ENCODE peak calls at places on chromosomes 16 and 17, in eight cellular contexts. X, I, M, L, C, B, V and O are unnamed samples.

GRCh38 chr16:71426069-71426879 is 15.6 kb downstream of the TLE7 start:
- DNase-seq in L (peak; percentile 90), C (no peak), I (peak; percentile 38), X (peak; percentile 75), B (no peak), V (peak; percentile 93), M (peak; percentile 56), O (peak; percentile 67)

GRCh38 chr16:47905771-47906170 is 250.0 kb downstream of the ABCC12 start:
- DNase-seq in C (no peak), M (no peak), I (no peak), L (peak; percentile 63), V (peak; percentile 93), B (no peak), X (no peak), O (no peak)

GRCh38 chr16:86033016-86033474 is 134.1 kb downstream of the IRF8 start:
- DNase-seq in M (no peak), V (no peak), C (no peak), X (no peak), L (no peak), I (no peak), B (no peak), O (no peak)

GRCh38 chr17:4357671-4358070 is 8.8 kb downstream of the UBE2G1 start:
- DNase-seq in C (no peak), B (no peak), V (no peak), X (no peak), M (no peak), I (no peak), L (no peak), O (no peak)

GRCh38 chr16:10362077-10362863 is 23.6 kb upstream of the ATF7IP2 start:
- DNase-seq in C (no peak), I (no peak), V (no peak), M (no peak), X (no peak), B (no peak), L (no peak), O (no peak)

GRCh38 chr17:3796110-3796821 is 4.7 kb downstream of the ITGAE start:
- DNase-seq in C (peak; percentile 85), V (no peak), I (no peak), B (no peak), M (no peak), X (no peak), L (no peak), O (no peak)

GRCh38 chr17:57508706-57509105 is 236.4 kb downstream of the CCDC182 start:
- DNase-seq in C (no peak), L (no peak), X (no peak), B (no peak), I (no peak), M (no peak), V (no peak), O (no peak)

GRCh38 chr16:1932050-1933028 is 10.7 kb downstream of the MSRB1 start:
- DNase-seq in B (peak; percentile 56), V (peak; percentile 53), M (peak; percentile 85), I (no peak), C (no peak), X (peak; percentile 14), L (no peak), O (no peak)

GRCh38 chr16:57999366-57999970 is 1.0 kb downstream of the ZNF319 start:
- DNase-seq in L (peak; percentile 33), C (peak; percentile 41), M (no peak), I (no peak), X (peak; percentile 35), V (peak; percentile 55), B (no peak), O (no peak)

GRCh38 chr17:75091855-75092327 is 4.1 kb downstream of the SLC16A5 start:
- DNase-seq in B (no peak), X (no peak), M (no peak), C (no peak), I (no peak), V (no peak), L (no peak), O (no peak)

GRCh38 chr17:79410681-79411080 is 200.2 kb downstream of the RBFOX3 start:
- DNase-seq in L (no peak), I (no peak), B (no peak), X (no peak), V (no peak), M (no peak), C (no peak), O (no peak)

GRCh38 chr17:9498490-9498889 is 77.1 kb downstream of the STX8 start:
- DNase-seq in I (no peak), C (no peak), M (no peak), V (no peak), X (no peak), B (no peak), L (no peak), O (no peak)

GRCh38 chr16:83906690-83907089 is 7.8 kb downstream of the MLYCD start:
- DNase-seq in C (no peak), B (no peak), L (peak; percentile 31), X (peak; percentile 81), M (no peak), I (no peak), V (no peak), O (no peak)

GRCh38 chr17:43661699-43662431 is at the start of gene MEOX1:
- DNase-seq in X (peak; percentile 54), C (no peak), I (peak; percentile 52), M (no peak), L (peak; percentile 82), V (peak; percentile 74), B (no peak), O (no peak)

GRCh38 chr17:79615926-79616325 is 5.1 kb upstream of the RBFOX3 start:
- DNase-seq in M (no peak), I (no peak), C (no peak), L (no peak), X (no peak), V (no peak), B (no peak), O (no peak)

GRCh38 chr17:9209781-9210370 is 188.6 kb downstream of the NTN1 start:
- DNase-seq in X (no peak), M (no peak), L (no peak), B (no peak), V (no peak), I (no peak), C (no peak), O (no peak)

GRCh38 chr17:77733576-77734296 is 224.8 kb upstream of the TNRC6C start:
- DNase-seq in I (no peak), C (peak; percentile 4), X (no peak), M (no peak), L (no peak), B (no peak), V (no peak), O (no peak)
- H3K4me3 ChIP-seq in I (no peak overlapping the region), C (no peak overlapping the region), X (no peak overlapping the region), M (no peak overlapping the region), L (no peak overlapping the region), B (no peak overlapping the region), V (no peak overlapping the region), O (no peak overlapping the region)

DNA sequence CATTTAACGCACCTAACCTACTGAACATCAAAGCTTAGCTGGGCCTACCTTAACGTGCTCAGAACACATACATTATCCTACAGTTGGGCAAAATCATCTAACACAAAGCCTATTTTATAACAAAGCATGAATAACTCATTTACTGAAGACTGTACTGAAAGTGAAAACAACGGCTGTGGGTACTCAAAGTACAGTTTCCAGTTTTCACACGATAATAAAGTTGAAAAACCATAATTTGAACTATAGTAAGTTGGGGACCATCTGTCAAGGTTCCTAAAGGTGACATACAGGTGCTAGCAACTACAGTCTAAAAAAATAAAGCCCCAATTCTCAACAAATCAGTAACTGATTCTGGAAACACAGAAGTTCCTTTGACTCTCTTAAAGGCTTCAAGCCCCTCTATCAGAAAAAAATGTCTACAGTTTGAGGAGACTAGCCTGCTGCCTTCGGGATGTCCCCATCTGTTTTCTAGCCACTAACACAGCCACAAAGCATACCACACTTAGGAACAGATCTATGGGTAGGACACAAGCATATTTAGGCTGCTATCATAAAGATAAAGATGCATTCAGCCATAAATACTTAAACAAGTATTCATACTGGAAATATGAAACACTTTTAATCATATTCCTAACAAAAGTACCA is 71.3 kb downstream of the KANSL1 start:
- DNase-seq in M (no peak), I (no peak), C (no peak), V (no peak), L (no peak), X (no peak), B (no peak), O (no peak)
- H3K4me3 ChIP-seq in M (no peak overlapping the region), I (no peak overlapping the region), C (no peak overlapping the region), V (no peak overlapping the region), L (no peak overlapping the region), X (no peak overlapping the region), B (no peak overlapping the region), O (no peak overlapping the region)

GRCh38 chr16:82630688-82631087 is 3.9 kb downstream of the CDH13 start:
- DNase-seq in X (peak; percentile 62), V (peak; percentile 55), B (no peak), L (peak; percentile 60), C (no peak), M (no peak), I (no peak), O (no peak)

GRCh38 chr16:82630219-82630618 is 3.5 kb downstream of the CDH13 start:
- DNase-seq in V (peak; percentile 38), M (no peak), I (no peak), L (peak; percentile 68), C (no peak), B (no peak), X (peak; percentile 30), O (no peak)

GRCh38 chr16:82627811-82628339 is 1.1 kb downstream of the CDH13 start:
- DNase-seq in M (no peak), B (no peak), I (no peak), C (no peak), V (peak; percentile 89), L (peak; percentile 26), X (peak; percentile 30), O (no peak)

GRCh38 chr16:82629441-82630027 is 2.8 kb downstream of the CDH13 start:
- DNase-seq in B (no peak), L (peak; percentile 34), C (no peak), I (no peak), X (peak; percentile 74), M (no peak), V (peak; percentile 76), O (no peak)

GRCh38 chr16:82628741-82629140 is 2.0 kb downstream of the CDH13 start:
- DNase-seq in M (no peak), X (no peak), I (no peak), C (no peak), V (peak; percentile 33), L (no peak), B (no peak), O (no peak)
- H3K4me3 ChIP-seq in M (no peak overlapping the region), X (peak overlapping the region; percentile 71), I (peak overlapping the region; percentile 74), C (no peak overlapping the region), V (peak overlapping the region; percentile 71), L (no peak overlapping the region), B (no peak overlapping the region), O (peak overlapping the region; percentile 76)

GRCh38 chr17:76472726-76473125 is 5.3 kb downstream of the AANAT start:
- DNase-seq in B (no peak), V (no peak), I (no peak), M (no peak), L (no peak), X (no peak), C (no peak), O (no peak)

GRCh38 chr17:76474894-76475293 is 7.5 kb downstream of the AANAT start:
- DNase-seq in X (no peak), M (no peak), C (no peak), I (no peak), B (no peak), L (no peak), V (no peak), O (no peak)

GRCh38 chr17:76472258-76472645 is 4.8 kb downstream of the AANAT start:
- DNase-seq in B (no peak), M (no peak), X (no peak), V (no peak), C (no peak), L (no peak), I (no peak), O (no peak)

GRCh38 chr17:76474238-76474637 is 6.8 kb downstream of the AANAT start:
- DNase-seq in X (no peak), L (no peak), C (no peak), M (no peak), I (no peak), B (no peak), V (no peak), O (no peak)

GRCh38 chr17:76473541-76473985 is 6.2 kb downstream of the AANAT start:
- DNase-seq in V (no peak), C (no peak), X (no peak), B (no peak), I (no peak), M (no peak), L (no peak), O (no peak)
- H3K4me3 ChIP-seq in V (no peak overlapping the region), C (no peak overlapping the region), X (no peak overlapping the region), B (no peak overlapping the region), I (no peak overlapping the region), M (no peak overlapping the region), L (no peak overlapping the region), O (no peak overlapping the region)